ENCODE peak calls at places on chromosomes 4 and X, in nine cellular contexts. Q is adrenal gland, P is cardiac muscle cell, D is right lobe of liver, I is heart left ventricle, A is stomach, N is lung, U is uterus, Z is SK-N-SH. X is an unnamed sample.

GRCh38 chrX:108309144-108309543 is 129.1 kb downstream of the COL4A6 start:
- DNase-seq in P (peak; percentile 75), U (no peak), D (no peak), A (no peak), Q (no peak), N (no peak), Z (no peak), I (no peak), X (no peak)

GRCh38 chrX:44343412-44343942 is at the start of gene EFHC2:
- DNase-seq in N (peak; percentile 33), D (peak; percentile 58), Z (peak; percentile 60), P (peak; percentile 51), I (peak; percentile 43), A (peak; percentile 34), Q (no peak), U (peak; percentile 58), X (peak; percentile 35)

GRCh38 chr4:42644897-42645296 is 12.0 kb downstream of the ATP8A1 start:
- DNase-seq in U (no peak), Z (no peak), Q (no peak), N (no peak), I (no peak), P (no peak), D (no peak), A (no peak), X (no peak)

GRCh38 chr4:159864337-159864736 is 761.5 kb downstream of the RAPGEF2 start:
- DNase-seq in U (no peak), Z (no peak), Q (no peak), I (no peak), P (no peak), D (no peak), N (no peak), A (no peak), X (no peak)

GRCh38 chrX:44432641-44433040 is 89.2 kb upstream of the EFHC2 start:
- DNase-seq in N (no peak), Z (no peak), A (no peak), Q (no peak), U (no peak), I (peak; percentile 27), D (no peak), P (peak; percentile 36), X (no peak)

GRCh38 chr4:78174931-78175330 is 117.8 kb downstream of the FRAS1 start:
- DNase-seq in N (no peak), P (no peak), D (no peak), Z (no peak), U (no peak), I (no peak), A (no peak), Q (no peak), X (no peak)

GRCh38 chr4:83340692-83341343 is 6.2 kb upstream of the HPSE start:
- DNase-seq in D (no peak), N (no peak), Z (no peak), I (no peak), A (no peak), P (no peak), Q (no peak), U (no peak), X (no peak)

GRCh38 chrX:100662791-100663190 is 18.8 kb downstream of the SRPX2 start:
- DNase-seq in P (peak; percentile 86), U (no peak), Q (no peak), I (no peak), Z (no peak), A (no peak), D (no peak), N (no peak), X (no peak)

GRCh38 chr4:48275247-48275646 is 5.6 kb upstream of the TEC start:
- DNase-seq in N (no peak), Q (no peak), A (no peak), D (no peak), I (no peak), Z (no peak), P (peak; percentile 54), U (no peak), X (no peak)

GRCh38 chr4:180009316-180009715 is 2233.9 kb upstream of the TENM3 start:
- DNase-seq in A (no peak), Q (no peak), I (no peak), P (no peak), U (no peak), Z (no peak), D (no peak), N (no peak), X (no peak)

GRCh38 chr4:4424499-4425115 is 37.7 kb downstream of the NSG1 start:
- DNase-seq in P (no peak), Z (no peak), D (no peak), I (no peak), U (peak; percentile 3), Q (no peak), N (no peak), A (no peak), X (no peak)

GRCh38 chrX:130834149-130834548 is 68.9 kb downstream of the ENOX2 start:
- DNase-seq in U (no peak), A (no peak), I (no peak), Q (no peak), Z (no peak), D (no peak), P (no peak), N (no peak), X (peak; percentile 9)

GRCh38 chrX:97096385-97096784 is 212.7 kb downstream of the RPA4 start:
- DNase-seq in P (peak; percentile 0), I (no peak), N (no peak), Z (no peak), D (no peak), Q (no peak), U (no peak), A (no peak), X (no peak)

GRCh38 chr4:77126844-77127614 is 30.0 kb upstream of the CCNG2 start:
- DNase-seq in U (no peak), D (no peak), A (no peak), N (no peak), P (no peak), Z (no peak), Q (no peak), I (no peak), X (no peak)

GRCh38 chr4:122963222-122963621 is 40.8 kb upstream of the NUDT6 start:
- DNase-seq in Z (no peak), A (no peak), D (no peak), Q (no peak), N (no peak), U (no peak), P (peak; percentile 21), I (no peak), X (no peak)

GRCh38 chr4:20487852-20488251 is 212.4 kb upstream of the PACRGL start:
- DNase-seq in Q (no peak), Z (no peak), I (no peak), N (no peak), A (no peak), D (no peak), U (no peak), P (no peak), X (no peak)

GRCh38 chr4:15106417-15106816 is 104.1 kb downstream of the CPEB2 start:
- DNase-seq in P (no peak), Q (no peak), A (no peak), I (no peak), U (no peak), Z (no peak), D (no peak), N (no peak), X (no peak)

GRCh38 chr4:152100378-152101201 is 339.8 kb upstream of the GATB start:
- DNase-seq in D (no peak), P (no peak), U (no peak), N (no peak), Q (no peak), A (peak; percentile 37), Z (no peak), I (no peak), X (no peak)
- H3K4me1 ChIP-seq in D (no peaks in the 10 kb centered on the region), P (peaks cover 23% of the 10 kb centered on the region), U (no peaks in the 10 kb centered on the region), N (peaks cover 7% of the 10 kb centered on the region), Q (no peaks in the 10 kb centered on the region), A (peaks cover 19% of the 10 kb centered on the region), Z (no peaks in the 10 kb centered on the region), I (no peaks in the 10 kb centered on the region), X (no peaks in the 10 kb centered on the region)

DNA sequence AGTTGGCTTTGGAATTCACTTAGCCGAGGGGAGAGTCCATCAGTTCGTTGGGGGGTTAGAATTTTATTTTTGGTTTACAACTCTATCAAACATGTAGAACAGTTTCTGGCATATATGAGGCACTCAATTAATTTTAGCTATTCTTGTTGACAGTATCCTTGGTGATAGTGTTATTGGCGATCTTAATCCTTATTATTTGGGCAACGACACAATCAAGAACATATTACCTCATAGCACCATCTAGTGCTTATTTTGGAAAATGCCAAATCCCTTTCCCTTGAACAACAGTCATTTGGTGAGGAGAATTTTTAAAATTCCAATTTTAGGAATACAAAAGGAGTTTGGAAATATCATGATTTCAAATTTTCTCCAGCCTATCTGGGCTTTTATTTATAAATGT is 17.9 kb upstream of the PGRMC1 start:
- DNase-seq in U (no peak), I (no peak), A (no peak), N (no peak), P (peak; percentile 22), D (no peak), Q (no peak), Z (peak; percentile 38), X (no peak)
- TF ChIP-seq CTCF in U (peak; percentile 43), I (peak; percentile 51), A (no peak), N (no peak), P (peak; percentile 38), D (peak; percentile 61), Q (peak; percentile 38), Z (peak; percentile 68), X (peak; percentile 41)

DNA sequence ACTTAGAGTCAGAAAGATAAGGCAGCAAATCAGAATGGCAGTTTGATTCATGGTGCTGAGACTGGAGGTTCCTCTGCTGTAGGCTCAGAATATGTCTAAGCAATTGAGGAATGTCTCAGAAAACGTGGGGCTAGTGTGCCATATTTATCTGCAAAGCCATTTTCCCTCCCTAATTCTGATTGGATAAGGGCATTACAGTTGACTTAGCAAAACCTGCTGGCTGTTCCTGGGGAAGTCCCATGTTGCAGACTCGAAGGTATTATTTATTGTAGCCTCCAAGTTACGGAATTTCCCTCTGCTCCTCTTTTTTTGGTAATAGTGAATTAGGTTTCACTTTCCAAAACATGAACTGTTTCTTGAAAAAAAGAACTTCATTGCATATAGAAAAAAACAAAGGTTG is at the start of gene CXCL10:
- DNase-seq in D (no peak), Q (no peak), U (no peak), P (no peak), Z (no peak), N (no peak), I (no peak), A (no peak), X (no peak)
- H3K4me1 ChIP-seq in D (no peaks in the 10 kb centered on the region), Q (peaks cover under 1% of the 10 kb centered on the region), U (no peaks in the 10 kb centered on the region), P (no peaks in the 10 kb centered on the region), Z (no peaks in the 10 kb centered on the region), N (no peaks in the 10 kb centered on the region), I (no peaks in the 10 kb centered on the region), A (no peaks in the 10 kb centered on the region), X (peaks cover 2% of the 10 kb centered on the region)

DNA sequence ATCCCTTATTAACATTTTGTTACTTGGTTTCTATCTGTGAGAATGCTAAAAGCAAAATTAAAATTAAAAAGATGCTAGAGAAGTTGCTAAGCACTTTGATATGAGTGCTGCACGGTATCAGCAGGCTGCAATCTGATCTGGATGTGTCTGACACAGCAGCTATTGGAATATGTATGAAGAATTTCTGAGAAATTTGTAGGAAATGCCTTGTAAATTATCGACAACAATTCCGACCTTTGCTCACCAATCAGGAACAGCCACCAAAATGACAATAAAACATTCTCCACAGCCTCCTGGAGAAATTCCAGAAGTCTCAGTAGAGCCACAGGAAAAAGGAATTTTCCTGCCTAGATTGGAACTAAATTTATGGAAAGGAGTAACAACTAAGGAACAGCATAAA is 82.5 kb downstream of the TIGD2 start:
- DNase-seq in N (no peak), I (no peak), Q (no peak), P (no peak), Z (no peak), A (no peak), U (no peak), D (no peak), X (no peak)
- TF ChIP-seq CTCF in N (no peak), I (no peak), Q (no peak), P (no peak), Z (no peak), A (no peak), U (no peak), D (no peak), X (no peak)

X was measured in BE2C.